ENCODE peak calls at places on chromosomes 1 and 21, in four cellular contexts. A is HFF-Myc, N is lung, J is activated gamma-delta T cell. T is an unnamed sample.

GRCh38 chr1:34441661-34442060 is 265.0 kb downstream of the C1orf94 start:
- DNase-seq in A (no peak), N (no peak), J (no peak), T (no peak)

GRCh38 chr1:230681599-230681998 is 32.3 kb downstream of the AGT start:
- DNase-seq in J (no peak), N (no peak), A (peak; percentile 61), T (no peak)

GRCh38 chr1:92903765-92904164 is 57.5 kb downstream of the DIPK1A start:
- DNase-seq in N (no peak), A (no peak), J (no peak), T (no peak)

GRCh38 chr1:182802006-182802798 is 12.6 kb downstream of the NPL start:
- DNase-seq in J (no peak), N (no peak), A (no peak), T (no peak)

GRCh38 chr1:43305926-43306687 is 5.3 kb downstream of the TIE1 start:
- DNase-seq in N (no peak), A (no peak), J (no peak), T (no peak)

GRCh38 chr1:228317891-228318810 is 88.5 kb downstream of the TRIM11 start:
- DNase-seq in J (no peak), N (no peak), A (no peak), T (peak; percentile 17)

GRCh38 chr1:201470581-201470980 is 1.6 kb upstream of the PHLDA3 start:
- DNase-seq in J (no peak), A (no peak), N (no peak), T (no peak)

GRCh38 chr1:208885046-208885445 is 640.9 kb upstream of the PLXNA2 start:
- DNase-seq in A (no peak), N (no peak), J (no peak), T (no peak)

GRCh38 chr1:7616076-7616833 is 154.8 kb upstream of the VAMP3 start:
- DNase-seq in A (no peak), J (no peak), N (peak; percentile 36), T (peak; percentile 52)

GRCh38 chr1:167438171-167439138 is 79.9 kb downstream of the CD247 start:
- DNase-seq in J (no peak), A (no peak), N (no peak), T (no peak)

GRCh38 chr1:163055531-163055930 is 13.6 kb upstream of the RGS4 start:
- DNase-seq in J (no peak), N (no peak), A (no peak), T (no peak)

GRCh38 chr1:31696246-31696645 is 7.6 kb downstream of the COL16A1 start:
- DNase-seq in J (no peak), A (no peak), N (no peak), T (peak; percentile 79)

GRCh38 chr1:170030212-170030611 is 44.3 kb downstream of the KIFAP3 start:
- DNase-seq in A (no peak), N (no peak), J (no peak), T (no peak)

GRCh38 chr1:114345930-114346479 is 165.0 kb downstream of the TRIM33 start:
- DNase-seq in A (no peak), N (no peak), J (no peak), T (no peak)

GRCh38 chr1:68974447-68974846 is 477.6 kb upstream of the DEPDC1 start:
- DNase-seq in J (no peak), N (no peak), A (no peak), T (no peak)

GRCh38 chr21:25298512-25299491 is 308.5 kb downstream of the MRPL39 start:
- DNase-seq in J (no peak), A (no peak), N (peak; percentile 63), T (no peak)

GRCh38 chr1:85368073-85368778 is 91.8 kb upstream of the BCL10 start:
- DNase-seq in A (no peak), N (no peak), J (no peak), T (no peak)

GRCh38 chr1:3154081-3154795 is 85.2 kb downstream of the PRDM16 start:
- DNase-seq in N (no peak), A (no peak), J (no peak), T (peak; percentile 52)

GRCh38 chr1:1889090-1889750 is 1.7 kb downstream of the GNB1 start:
- DNase-seq in N (no peak), A (no peak), J (no peak), T (no peak)

GRCh38 chr1:241518447-241519307 is 878 bp downstream of the FH start:
- DNase-seq in J (no peak), N (peak; percentile 32), A (no peak), T (no peak)

GRCh38 chr1:17621691-17622090 is 82.2 kb downstream of the ARHGEF10L start:
- DNase-seq in A (no peak), N (no peak), J (no peak), T (no peak)

GRCh38 chr1:77683836-77684148 is 1.3 kb upstream of the ZZZ3 start:
- DNase-seq in N (no peak), A (no peak), J (no peak), T (no peak)

T was measured in stomach.